ENCODE peak calls at places on chromosomes 7 and 10, in seven cellular contexts. F, H, O, Y, Q, W and L are unnamed samples.

GRCh38 chr7:132162745-132163144 is 413.5 kb downstream of the PLXNA4 start:
- DNase-seq in F (no peak), H (no peak), O (no peak), Y (no peak), Q (no peak), W (no peak), L (no peak)

GRCh38 chr10:101120884-101121660 is 10.0 kb upstream of the TLX1 start:
- DNase-seq in F (peak), H (no peak), O (peak), Y (no peak), Q (no peak), W (no peak), L (no peak)

GRCh38 chr10:44036425-44036824 is 348.5 kb downstream of the CXCL12 start:
- DNase-seq in F (no peak), H (no peak), O (no peak), Y (no peak), Q (no peak), W (no peak), L (no peak)

GRCh38 chr7:13042605-13043236 is 355.3 kb downstream of the ARL4A start:
- DNase-seq in F (no peak), H (peak), O (no peak), Y (no peak), Q (peak), W (no peak), L (peak)

GRCh38 chr7:82762880-82763279 is 319.3 kb upstream of the CACNA2D1 start:
- DNase-seq in F (no peak), H (peak), O (no peak), Y (no peak), Q (peak), W (no peak), L (no peak)

GRCh38 chr7:115879171-115879570 is 151.4 kb downstream of the TFEC start:
- DNase-seq in F (no peak), H (no peak), O (no peak), Y (no peak), Q (no peak), W (no peak), L (no peak)

GRCh38 chr10:64286533-64286932 is 765.3 kb downstream of the REEP3 start:
- DNase-seq in F (no peak), H (no peak), O (no peak), Y (no peak), Q (no peak), W (no peak), L (no peak)

GRCh38 chr10:80598951-80599350 is 61.2 kb downstream of the SH2D4B start:
- DNase-seq in F (no peak), H (no peak), O (no peak), Y (no peak), Q (no peak), W (no peak), L (no peak)

GRCh38 chr7:16343612-16344011 is 77.7 kb downstream of the CRPPA start:
- DNase-seq in F (no peak), H (no peak), O (no peak), Y (no peak), Q (no peak), W (no peak), L (no peak)

GRCh38 chr7:12067156-12067831 is 143.8 kb upstream of the TMEM106B start:
- DNase-seq in F (peak), H (peak), O (peak), Y (peak), Q (peak), W (no peak), L (peak)

GRCh38 chr10:87093461-87094372 is 926 bp downstream of the GLUD1 start:
- DNase-seq in F (peak), H (peak), O (peak), Y (peak), Q (peak), W (no peak), L (peak)

GRCh38 chr10:75904499-75905283 is 473.3 kb downstream of the LRMDA start:
- DNase-seq in F (no peak), H (no peak), O (no peak), Y (peak), Q (no peak), W (no peak), L (no peak)

GRCh38 chr10:3704565-3705360 is 80.2 kb downstream of the KLF6 start:
- DNase-seq in F (no peak), H (no peak), O (no peak), Y (no peak), Q (no peak), W (no peak), L (no peak)

GRCh38 chr10:3122486-3123205 is 49.9 kb downstream of the PITRM1 start:
- DNase-seq in F (no peak), H (no peak), O (no peak), Y (no peak), Q (no peak), W (no peak), L (peak)

GRCh38 chr7:93728292-93728691 is 153.8 kb upstream of the CALCR start:
- DNase-seq in F (no peak), H (no peak), O (no peak), Y (no peak), Q (no peak), W (no peak), L (peak)

GRCh38 chr7:2165610-2166594 is 66.8 kb downstream of the MAD1L1 start:
- DNase-seq in F (no peak), H (no peak), O (no peak), Y (no peak), Q (no peak), W (peak), L (no peak)

GRCh38 chr7:85469446-85469970 is 282.7 kb upstream of the SEMA3D start:
- DNase-seq in F (no peak), H (no peak), O (no peak), Y (no peak), Q (peak), W (no peak), L (no peak)

GRCh38 chr10:122475581-122475980 is 14.2 kb downstream of the HTRA1 start:
- DNase-seq in F (no peak), H (no peak), O (no peak), Y (peak), Q (peak), W (no peak), L (no peak)

GRCh38 chr10:131658476-131659110 is 242.2 kb upstream of the PPP2R2D start:
- DNase-seq in F (no peak), H (no peak), O (no peak), Y (no peak), Q (no peak), W (no peak), L (no peak)

GRCh38 chr7:108920490-108920889 is 350.8 kb downstream of the DNAJB9 start:
- DNase-seq in F (no peak), H (no peak), O (no peak), Y (no peak), Q (no peak), W (no peak), L (no peak)

GRCh38 chr7:151808296-151809155 is 68.4 kb downstream of the PRKAG2 start:
- DNase-seq in F (no peak), H (peak), O (no peak), Y (no peak), Q (peak), W (no peak), L (peak)

GRCh38 chr7:131068604-131069021 is 259.1 kb upstream of the MKLN1 start:
- DNase-seq in F (no peak), H (peak), O (no peak), Y (no peak), Q (peak), W (no peak), L (no peak)

GRCh38 chr7:23544913-23545354 is 13.2 kb upstream of the TRA2A start:
- DNase-seq in F (no peak), H (peak), O (no peak), Y (no peak), Q (peak), W (no peak), L (peak)

GRCh38 chr7:16644624-16644986 is 949 bp downstream of the ANKMY2 start:
- DNase-seq in F (peak), H (peak), O (peak), Y (peak), Q (peak), W (peak), L (peak)

GRCh38 chr7:154259396-154259795 is 207.2 kb downstream of the DPP6 start:
- DNase-seq in F (no peak), H (no peak), O (no peak), Y (no peak), Q (no peak), W (no peak), L (no peak)

GRCh38 chr10:43070121-43071085 is 6.5 kb upstream of the RET start:
- DNase-seq in F (no peak), H (no peak), O (no peak), Y (no peak), Q (no peak), W (no peak), L (no peak)

GRCh38 chr7:151241755-151242096 is 6.8 kb downstream of the SMARCD3 start:
- DNase-seq in F (no peak), H (no peak), O (no peak), Y (no peak), Q (no peak), W (no peak), L (no peak)

GRCh38 chr10:72840319-72840718 is 53.2 kb upstream of the OIT3 start:
- DNase-seq in F (no peak), H (no peak), O (no peak), Y (no peak), Q (no peak), W (no peak), L (no peak)